ENCODE peak calls at places on chromosomes 12 and 14, in five cellular contexts. N is spleen, J is suprapubic skin, F is stomach, H is prostate gland. M is an unnamed sample.

GRCh38 chr14:73764881-73765280 is 50.7 kb upstream of the PNMA1 start:
- DNase-seq in N (peak; percentile 83), H (peak; percentile 80), F (peak; percentile 83), J (no peak), M (peak; percentile 86)

GRCh38 chr12:50458606-50459005 is 46.2 kb upstream of the DIP2B start:
- DNase-seq in H (no peak), J (no peak), F (no peak), N (no peak), M (no peak)

GRCh38 chr12:74899031-74899829 is 310.4 kb downstream of the KCNC2 start:
- DNase-seq in F (no peak), N (no peak), H (no peak), J (no peak), M (no peak)

GRCh38 chr14:37172936-37173613 is 669 bp upstream of the SLC25A21 start:
- DNase-seq in F (no peak), J (no peak), N (no peak), H (no peak), M (no peak)

GRCh38 chr14:104135121-104135903 is 3.1 kb upstream of the KIF26A start:
- DNase-seq in F (no peak), H (no peak), J (peak; percentile 64), N (peak; percentile 72), M (no peak)

GRCh38 chr12:42507031-42507430 is 82.5 kb downstream of the PRICKLE1 start:
- DNase-seq in N (no peak), J (no peak), F (no peak), H (no peak), M (no peak)

GRCh38 chr14:95515080-95515489 is 1.4 kb downstream of the SYNE3 start:
- DNase-seq in F (no peak), J (peak; percentile 78), H (no peak), N (peak; percentile 88), M (peak; percentile 78)

GRCh38 chr14:77302926-77303325 is 17.8 kb downstream of the POMT2 start:
- DNase-seq in N (no peak), J (no peak), H (no peak), F (no peak), M (no peak)

GRCh38 chr12:124655317-124656213 is 88.2 kb upstream of the NCOR2 start:
- DNase-seq in J (no peak), H (no peak), N (no peak), F (peak; percentile 47), M (peak; percentile 91)

GRCh38 chr12:24212496-24212895 is 263.0 kb upstream of the SOX5 start:
- DNase-seq in H (no peak), J (no peak), N (no peak), F (no peak), M (no peak)

GRCh38 chr12:2792670-2793500 is 1.9 kb upstream of the FKBP4 start:
- DNase-seq in N (no peak), J (peak; percentile 50), F (no peak), H (no peak), M (no peak)

GRCh38 chr14:72736348-72736747 is 157.6 kb downstream of the DPF3 start:
- DNase-seq in J (no peak), N (no peak), F (peak; percentile 21), H (no peak), M (no peak)

GRCh38 chr12:104049278-104050257 is at the start of gene GLT8D2:
- DNase-seq in J (peak; percentile 72), F (peak; percentile 40), N (no peak), H (peak; percentile 30), M (peak; percentile 88)
- TF ChIP-seq POLR2AphosphoS5 in J (no peak), F (no peak), N (no peak), H (no peak), M (no peak)

GRCh38 chr12:53376747-53377146 is 3.2 kb upstream of the SP1 start:
- DNase-seq in F (no peak), N (no peak), H (no peak), J (no peak), M (no peak)

GRCh38 chr12:53380104-53380796 is at the start of gene SP1:
- DNase-seq in F (peak; percentile 94), H (peak; percentile 90), J (peak; percentile 93), N (peak; percentile 98), M (peak; percentile 97)

GRCh38 chr12:53379389-53380103 is 430 bp upstream of the SP1 start:
- DNase-seq in H (peak; percentile 100), F (peak; percentile 100), J (peak; percentile 100), N (peak; percentile 96), M (peak; percentile 100)

GRCh38 chr12:53378705-53379388 is 1.1 kb upstream of the SP1 start:
- DNase-seq in F (no peak), N (no peak), J (no peak), H (no peak), M (no peak)

DNA sequence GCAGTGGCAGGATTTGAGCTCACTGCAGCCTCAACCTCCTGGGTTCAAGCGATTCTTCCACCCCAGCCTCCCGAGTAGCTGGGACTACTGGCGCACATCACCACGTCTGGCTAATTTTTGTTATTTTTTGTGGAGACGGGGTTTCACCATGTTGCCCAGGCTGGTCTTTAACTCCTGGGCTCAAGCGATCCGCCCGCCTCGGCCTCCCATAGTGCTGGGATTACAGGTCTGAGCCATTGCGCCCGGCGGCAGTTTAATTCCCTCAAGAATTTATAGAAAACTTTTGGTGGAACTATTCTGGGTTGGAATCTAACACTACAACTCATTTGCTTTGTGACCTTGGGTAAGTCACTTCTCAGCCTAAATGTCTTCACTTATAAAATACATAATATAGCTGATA is 1.8 kb upstream of the SP1 start:
- DNase-seq in J (peak; percentile 54), N (peak; percentile 76), H (no peak), F (no peak), M (no peak)
- H3K27ac ChIP-seq in J (peak overlapping the region; percentile 95), N (peak overlapping the region; percentile 95), H (peak overlapping the region; percentile 89), F (peak overlapping the region; percentile 96), M (peak overlapping the region; percentile 94)

DNA sequence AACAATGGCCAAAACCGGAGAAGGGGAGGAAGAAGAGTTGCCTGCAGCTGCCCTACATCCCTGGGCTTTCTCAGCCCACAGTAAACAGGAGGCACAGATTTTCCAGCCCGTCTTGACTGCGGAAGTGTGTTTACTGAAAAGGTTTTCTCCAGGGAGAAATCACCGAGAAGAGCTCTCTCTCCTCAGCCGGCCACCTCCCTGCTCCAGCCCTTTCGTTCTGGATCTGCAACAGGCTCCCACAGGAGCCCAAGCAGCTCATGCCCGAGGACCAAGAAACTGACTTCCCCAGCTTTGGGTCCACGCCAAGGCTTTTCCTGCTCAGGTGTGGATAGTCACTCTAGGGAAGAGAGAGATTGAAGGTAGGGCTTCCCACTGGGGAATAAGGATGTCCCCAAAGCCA is 61.7 kb downstream of the BCL11B start:
- DNase-seq in H (no peak), F (no peak), J (no peak), N (no peak), M (no peak)
- H3K4me1 ChIP-seq in H (no peaks in the 10 kb centered on the region), F (peaks cover 12% of the 10 kb centered on the region), J (peaks cover 52% of the 10 kb centered on the region), N (peaks cover 25% of the 10 kb centered on the region), M (no peaks in the 10 kb centered on the region)

GRCh38 chr12:68842784-68843567 is 35.0 kb downstream of the MDM2 start:
- DNase-seq in N (no peak), J (no peak), F (no peak), H (no peak), M (no peak)

GRCh38 chr12:68846811-68847210 is 38.8 kb downstream of the MDM2 start:
- DNase-seq in H (no peak), J (no peak), F (no peak), N (no peak), M (no peak)

GRCh38 chr12:68842123-68842522 is 34.1 kb downstream of the MDM2 start:
- DNase-seq in N (no peak), H (no peak), J (no peak), F (no peak), M (no peak)

GRCh38 chr12:68844788-68845695 is 37.1 kb downstream of the MDM2 start:
- DNase-seq in J (no peak), H (no peak), N (no peak), F (no peak), M (no peak)

DNA sequence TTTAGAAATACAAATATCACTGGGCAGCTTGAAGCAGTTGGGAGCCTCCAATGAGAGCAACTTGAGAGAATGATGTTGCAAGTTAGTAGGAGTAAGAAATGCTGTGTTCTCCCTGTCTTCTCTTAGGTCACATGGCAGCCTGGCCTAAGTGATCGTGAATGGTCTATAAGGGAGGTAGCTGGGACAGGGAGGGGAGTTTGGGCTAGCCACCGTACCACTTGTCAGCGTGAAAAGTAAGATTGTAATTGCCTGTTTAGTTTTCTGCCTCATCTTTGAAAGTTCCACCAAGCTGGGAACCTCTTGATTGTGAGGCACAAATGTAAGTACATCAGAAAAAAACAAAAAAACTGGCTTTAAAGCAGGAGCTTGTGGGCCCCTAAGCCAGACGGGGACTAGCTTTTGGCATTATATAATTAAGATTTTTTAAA is 36.4 kb downstream of the MDM2 start:
- DNase-seq in F (no peak), H (no peak), N (no peak), J (no peak), M (no peak)
- TF ChIP-seq POLR2AphosphoS5 in F (no peak), H (no peak), N (no peak), J (no peak), M (no peak)

GRCh38 chr12:103839893-103840292 is 1.1 kb downstream of the NT5DC3 start:
- DNase-seq in H (no peak), F (no peak), J (no peak), N (no peak), M (no peak)
- H3K27ac ChIP-seq in H (peak overlapping the region; percentile 78), F (peak overlapping the region; percentile 88), J (no peak overlapping the region), N (no peak overlapping the region), M (peak overlapping the region; percentile 92)

GRCh38 chr14:33377596-33378390 is 439.1 kb downstream of the NPAS3 start:
- DNase-seq in F (no peak), H (no peak), J (no peak), N (no peak), M (no peak)
- H3K4me1 ChIP-seq in F (no peaks in the 10 kb centered on the region), H (no peaks in the 10 kb centered on the region), J (no peaks in the 10 kb centered on the region), N (no peaks in the 10 kb centered on the region), M (no peaks in the 10 kb centered on the region)

GRCh38 chr14:64082837-64083236 is 211.3 kb downstream of the ESR2 start:
- DNase-seq in H (no peak), J (no peak), N (no peak), F (no peak), M (no peak)
- TF ChIP-seq POLR2AphosphoS5 in H (peak; percentile 47), J (no peak), N (no peak), F (peak; percentile 39), M (no peak)